ENCODE peak calls at places on chromosomes 5 and 9, in six cellular contexts. E is epithelial cell of prostate; Q is stimulated activated CD4-positive, alpha-beta T cell treated with anti-CD3 and anti-CD28 coated beads, Interleukin-2, amount 100 ng/mL, for 48 hours; O is NCI-H345; X is NCI-H1092; L is frontal cortex. D is an unnamed sample.

GRCh38 chr5:88732181-88732633 is 150.8 kb downstream of the MEF2C start:
- DNase-seq in E (no peak), Q (no peak), O (no peak), X (no peak), L (no peak), D (no peak)

GRCh38 chr9:138103111-138103823 is 225.7 kb downstream of the CACNA1B start:
- DNase-seq in E (no peak), Q (no peak), O (no peak), X (no peak), L (peak; percentile 8), D (no peak)

GRCh38 chr5:176660860-176661641 is 13.8 kb downstream of the TSPAN17 start:
- DNase-seq in E (no peak), Q (peak; percentile 76), O (peak; percentile 82), X (peak; percentile 55), L (peak; percentile 92), D (peak; percentile 66)

GRCh38 chr5:33891731-33892418 is at the start of gene ADAMTS12:
- DNase-seq in E (no peak), Q (no peak), O (no peak), X (no peak), L (peak; percentile 16), D (no peak)

GRCh38 chr5:67770431-67771025 is 445.0 kb upstream of the PIK3R1 start:
- DNase-seq in E (no peak), Q (no peak), O (no peak), X (no peak), L (no peak), D (no peak)

GRCh38 chr5:157335534-157336422 is 69.9 kb downstream of the CYFIP2 start:
- DNase-seq in E (no peak), Q (no peak), O (no peak), X (no peak), L (no peak), D (no peak)

GRCh38 chr9:111036068-111036789 is 2.0 kb downstream of the LPAR1 start:
- DNase-seq in E (no peak), Q (no peak), O (peak; percentile 17), X (no peak), L (no peak), D (no peak)

GRCh38 chr9:27566118-27566517 is 7.2 kb downstream of the C9orf72 start:
- DNase-seq in E (no peak), Q (no peak), O (no peak), X (no peak), L (no peak), D (no peak)

GRCh38 chr9:131346559-131346958 is 47.3 kb upstream of the PRRC2B start:
- DNase-seq in E (no peak), Q (no peak), O (no peak), X (no peak), L (no peak), D (no peak)

GRCh38 chr5:145778144-145778900 is 56.8 kb downstream of the PRELID2 start:
- DNase-seq in E (no peak), Q (no peak), O (no peak), X (no peak), L (no peak), D (no peak)

GRCh38 chr9:92706218-92706940 is 36.4 kb upstream of the IPPK start:
- DNase-seq in E (peak; percentile 56), Q (peak; percentile 32), O (no peak), X (no peak), L (no peak), D (no peak)

GRCh38 chr5:8644377-8644776 is 775.4 kb downstream of the MTRR start:
- DNase-seq in E (no peak), Q (no peak), O (no peak), X (no peak), L (no peak), D (no peak)

GRCh38 chr5:93576994-93577575 is 3.9 kb downstream of the NR2F1-AS1 start:
- DNase-seq in E (no peak), Q (no peak), O (no peak), X (no peak), L (peak; percentile 3), D (no peak)

D was measured in effector memory CD4-positive, alpha-beta T cell.